ENCODE peak calls at places on chromosome 11, in nine cellular contexts. P, O, A, U, N, G, L, D and F are unnamed samples.

GRCh38 chr11:65770951-65771567 is 9.7 kb downstream of the AP5B1 start:
- DNase-seq in P (no peak), O (no peak), A (no peak), U (no peak), N (no peak), G (no peak), L (no peak), D (no peak), F (no peak)

GRCh38 chr11:119365071-119365591 is 16.4 kb downstream of the USP2 start:
- DNase-seq in P (peak; percentile 76), O (no peak), A (peak; percentile 22), U (no peak), N (no peak), G (no peak), L (no peak), D (no peak), F (no peak)

GRCh38 chr11:62128835-62129234 is 5.0 kb downstream of the INCENP start:
- DNase-seq in P (no peak), O (no peak), A (no peak), U (no peak), N (no peak), G (no peak), L (no peak), D (no peak), F (no peak)

GRCh38 chr11:57402188-57403066 is 12.0 kb upstream of the PRG2 start:
- DNase-seq in P (peak; percentile 35), O (peak; percentile 48), A (peak; percentile 26), U (no peak), N (no peak), G (no peak), L (no peak), D (peak; percentile 79), F (peak; percentile 31)

GRCh38 chr11:76578655-76579046 is 91.9 kb downstream of the LRRC32 start:
- DNase-seq in P (no peak), O (no peak), A (no peak), U (no peak), N (no peak), G (peak; percentile 39), L (peak; percentile 22), D (no peak), F (no peak)

GRCh38 chr11:130476922-130477491 is 28.6 kb downstream of the ADAMTS15 start:
- DNase-seq in P (no peak), O (no peak), A (no peak), U (no peak), N (no peak), G (no peak), L (no peak), D (no peak), F (no peak)

GRCh38 chr11:118533769-118534729 is 3.1 kb downstream of the TMEM25 start:
- DNase-seq in P (no peak), O (no peak), A (no peak), U (no peak), N (no peak), G (no peak), L (no peak), D (no peak), F (no peak)

GRCh38 chr11:12692238-12693074 is 18.2 kb downstream of the TEAD1 start:
- DNase-seq in P (peak; percentile 92), O (peak; percentile 60), A (peak; percentile 95), U (no peak), N (no peak), G (no peak), L (peak; percentile 66), D (no peak), F (peak; percentile 75)

GRCh38 chr11:4025957-4026324 is 68.7 kb upstream of the RRM1 start:
- DNase-seq in P (peak; percentile 51), O (no peak), A (peak; percentile 56), U (no peak), N (no peak), G (no peak), L (no peak), D (no peak), F (no peak)

GRCh38 chr11:71282581-71283351 is 30.4 kb upstream of the SHANK2 start:
- DNase-seq in P (no peak), O (peak; percentile 16), A (no peak), U (no peak), N (no peak), G (no peak), L (peak; percentile 44), D (peak; percentile 54), F (peak; percentile 65)

GRCh38 chr11:9601041-9601875 is 27.8 kb downstream of the WEE1 start:
- DNase-seq in P (peak; percentile 51), O (no peak), A (peak; percentile 47), U (peak; percentile 94), N (no peak), G (peak; percentile 84), L (no peak), D (peak; percentile 84), F (peak; percentile 42)

GRCh38 chr11:65741185-65741584 is 20.6 kb upstream of the RNASEH2C start:
- DNase-seq in P (no peak), O (no peak), A (no peak), U (no peak), N (no peak), G (no peak), L (no peak), D (no peak), F (no peak)

GRCh38 chr11:66022401-66023185 is 3.7 kb downstream of the CATSPER1 start:
- DNase-seq in P (peak; percentile 81), O (no peak), A (peak; percentile 29), U (peak; percentile 68), N (peak; percentile 49), G (peak; percentile 93), L (peak; percentile 90), D (peak; percentile 49), F (peak; percentile 43)

GRCh38 chr11:74154621-74155281 is 16.1 kb downstream of the C2CD3 start:
- DNase-seq in P (peak; percentile 32), O (no peak), A (peak; percentile 68), U (no peak), N (no peak), G (no peak), L (no peak), D (peak; percentile 86), F (peak; percentile 14)

GRCh38 chr11:17814546-17814945 is 80.0 kb downstream of the KCNC1 start:
- DNase-seq in P (no peak), O (no peak), A (peak; percentile 67), U (no peak), N (no peak), G (no peak), L (no peak), D (no peak), F (no peak)

GRCh38 chr11:116913000-116913399 is 75.6 kb upstream of the APOA1 start:
- DNase-seq in P (peak; percentile 90), O (no peak), A (peak; percentile 84), U (no peak), N (no peak), G (no peak), L (no peak), D (peak; percentile 81), F (peak; percentile 26)

GRCh38 chr11:117936973-117937372 is 7.8 kb upstream of the TMPRSS13 start:
- DNase-seq in P (no peak), O (no peak), A (no peak), U (peak; percentile 39), N (no peak), G (no peak), L (no peak), D (peak; percentile 60), F (no peak)

GRCh38 chr11:40188848-40189247 is 1270.6 kb downstream of the LRRC4C start:
- DNase-seq in P (no peak), O (no peak), A (no peak), U (no peak), N (no peak), G (no peak), L (no peak), D (no peak), F (no peak)

DNA sequence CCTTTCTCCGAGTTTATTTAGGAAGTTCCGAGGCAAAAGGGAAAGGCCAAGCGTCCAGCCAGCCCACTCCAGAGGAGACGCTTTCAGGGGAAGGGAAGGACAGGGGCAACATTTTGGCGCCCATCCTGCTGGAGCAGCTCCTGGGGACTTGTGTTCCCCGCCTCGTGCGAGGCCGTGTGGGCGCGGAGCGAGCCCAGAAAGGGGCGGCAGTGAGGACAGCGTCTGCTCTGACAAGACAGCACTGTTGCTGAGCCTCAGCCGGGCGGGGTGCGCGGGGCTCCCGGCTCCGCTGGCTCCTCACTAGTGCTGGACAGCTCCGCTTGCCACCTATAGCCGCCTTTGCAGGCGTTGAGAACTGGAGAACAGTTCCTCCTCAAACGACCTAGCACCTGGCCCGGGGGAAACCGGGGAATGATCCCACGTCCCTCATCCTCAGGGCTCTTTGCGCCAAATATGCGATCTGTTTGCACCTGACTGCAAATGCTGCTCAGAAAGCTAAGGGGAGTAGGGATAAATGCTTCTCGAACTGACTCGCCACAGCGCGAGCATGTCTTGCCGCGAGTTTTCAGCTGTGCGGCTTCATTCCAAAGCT is 722 bp upstream of the GUCY1A2 start:
- DNase-seq in P (peak; percentile 89), O (no peak), A (peak; percentile 85), U (no peak), N (no peak), G (peak; percentile 91), L (peak; percentile 93), D (no peak), F (peak; percentile 53)
- TF ChIP-seq EZH2 in P (peak; percentile 5), O (no peak), A (peak; percentile 57), U (no peak), N (peak; percentile 59), G (no peak), L (no peak), D (no peak), F (peak; percentile 83)

GRCh38 chr11:129209891-129210830 is 18.0 kb upstream of the ARHGAP32 start:
- DNase-seq in P (peak; percentile 41), O (no peak), A (peak; percentile 52), U (no peak), N (no peak), G (no peak), L (no peak), D (no peak), F (no peak)
- TF ChIP-seq EZH2 in P (no peak), O (no peak), A (no peak), U (no peak), N (no peak), G (no peak), L (no peak), D (no peak), F (no peak)

GRCh38 chr11:72589802-72590761 is 84.1 kb downstream of the PDE2A start:
- DNase-seq in P (peak; percentile 44), O (no peak), A (peak; percentile 10), U (peak; percentile 31), N (no peak), G (peak; percentile 89), L (peak; percentile 83), D (no peak), F (no peak)
- TF ChIP-seq EZH2 in P (peak; percentile 11), O (no peak), A (no peak), U (no peak), N (peak; percentile 68), G (no peak), L (peak; percentile 74), D (no peak), F (no peak)

DNA sequence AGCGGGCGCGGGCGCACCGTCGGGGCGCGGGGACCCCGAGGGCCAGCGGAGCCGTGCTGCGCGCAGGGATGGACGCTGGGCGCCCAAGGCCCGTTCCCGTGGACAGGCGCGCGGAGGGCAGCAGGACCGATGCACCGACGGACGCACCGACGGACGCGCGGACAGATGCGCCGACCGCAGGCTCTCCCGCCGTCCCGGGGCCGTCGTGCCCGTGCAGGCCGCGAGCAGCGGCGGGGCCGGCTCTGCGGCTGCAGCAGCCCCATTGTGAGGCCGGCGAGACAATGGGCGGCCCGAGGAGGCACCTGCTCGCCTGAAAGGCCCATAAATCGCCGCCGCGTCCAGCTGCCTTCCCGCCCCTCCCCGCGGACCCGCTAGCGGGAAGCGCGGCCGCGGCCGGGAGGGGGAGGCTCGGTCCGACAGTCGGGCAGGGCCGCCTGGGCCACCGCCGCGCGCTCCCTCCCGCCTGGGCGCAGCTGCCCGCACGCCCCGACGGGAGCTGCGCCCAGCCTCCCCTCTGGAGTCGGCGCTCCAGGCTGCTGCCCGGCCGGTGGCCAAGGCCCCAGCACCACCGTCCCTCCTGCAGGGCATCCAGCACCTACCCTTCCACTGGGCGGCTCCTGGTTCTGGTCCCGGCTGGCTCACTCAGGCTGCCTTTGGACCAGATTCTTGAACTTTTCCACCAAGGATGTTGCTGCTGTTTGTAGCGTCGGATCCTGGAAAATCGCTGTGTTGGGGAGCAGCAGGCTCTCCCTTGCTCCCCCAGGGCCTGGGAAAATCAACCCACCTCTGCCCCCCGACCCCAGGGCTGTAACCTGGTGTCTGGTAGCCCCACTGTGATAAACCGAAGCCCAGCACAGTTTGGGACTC is 15.8 kb downstream of the CDKN1C start:
- DNase-seq in P (no peak), O (no peak), A (no peak), U (no peak), N (no peak), G (peak; percentile 69), L (peak; percentile 93), D (no peak), F (no peak)
- TF ChIP-seq EZH2 in P (peak; percentile 78), O (no peak), A (no peak), U (no peak), N (peak; percentile 66), G (peak; percentile 24), L (peak; percentile 53), D (no peak), F (no peak)